ENCODE peak calls at places on chromosomes 13 and 19, in four cellular contexts. X is T1000, A is A549, U is nephron progenitor cell. D is an unnamed sample.
A peak's percentile ranks its signal among the peaks of the same experiment; 100 is the strongest.

GRCh38 chr13:80345771-80346510 is 5.0 kb upstream of the SPRY2 start:
- DNase-seq in X (no peak), A (no peak), U (no peak), D (no peak)

GRCh38 chr19:31064486-31064885 is 284.8 kb downstream of the TSHZ3 start:
- DNase-seq in X (no peak), A (no peak), U (no peak), D (no peak)

GRCh38 chr13:97976551-97977375 is 23.3 kb downstream of the IPO5 start:
- DNase-seq in X (no peak), A (no peak), U (peak; percentile 40), D (peak; percentile 67)

GRCh38 chr19:47614559-47614958 is 5.6 kb downstream of the BICRA start:
- DNase-seq in X (no peak), A (no peak), U (no peak), D (no peak)

GRCh38 chr13:44331446-44331845 is 42.2 kb upstream of the SERP2 start:
- DNase-seq in X (no peak), A (no peak), U (no peak), D (no peak)

GRCh38 chr19:29677001-29677781 is 11.9 kb downstream of the PLEKHF1 start:
- DNase-seq in X (no peak), A (no peak), U (no peak), D (no peak)

GRCh38 chr13:61109741-61110140 is 305.9 kb downstream of the PCDH20 start:
- DNase-seq in X (no peak), A (no peak), U (no peak), D (no peak)

GRCh38 chr19:3207466-3208242 is 16.8 kb upstream of the CELF5 start:
- DNase-seq in X (no peak), A (no peak), U (peak; percentile 40), D (no peak)

GRCh38 chr13:50589651-50590054 is 253.8 kb downstream of the DLEU7 start:
- DNase-seq in X (peak; percentile 15), A (no peak), U (no peak), D (no peak)